ENCODE peak calls at places on chromosomes 4 and X, in six cellular contexts. One of them, this sample, is unnamed.

GRCh38 chr4:12723849-12724447 is 760.2 kb downstream of the RAB28 start:
- DNase-seq in activated gamma-delta T cell treated with Interleukin-2 at 50 U/mL for 16 hours: no peak
- DNase-seq in EL: no peak
- DNase-seq in central memory CD8-positive, alpha-beta T cell: no peak
- DNase-seq in CD4-positive, alpha-beta T cell: no peak
- DNase-seq in amniotic epithelial cell: no peak
- DNase-seq in this sample: no peak

GRCh38 chr4:138897818-138898226 is 117.8 kb upstream of the NOCT start:
- DNase-seq in activated gamma-delta T cell treated with Interleukin-2 at 50 U/mL for 16 hours: no peak
- DNase-seq in EL: peak; percentile 78
- DNase-seq in central memory CD8-positive, alpha-beta T cell: no peak
- DNase-seq in CD4-positive, alpha-beta T cell: no peak
- DNase-seq in amniotic epithelial cell: peak; percentile 96
- DNase-seq in this sample: no peak

GRCh38 chrX:13476384-13476783 is 93.0 kb upstream of the EGFL6 start:
- DNase-seq in activated gamma-delta T cell treated with Interleukin-2 at 50 U/mL for 16 hours: no peak
- DNase-seq in EL: no peak
- DNase-seq in central memory CD8-positive, alpha-beta T cell: no peak
- DNase-seq in CD4-positive, alpha-beta T cell: no peak
- DNase-seq in amniotic epithelial cell: no peak
- DNase-seq in this sample: no peak

GRCh38 chr4:39846135-39846534 is 131.6 kb downstream of the PDS5A start:
- DNase-seq in activated gamma-delta T cell treated with Interleukin-2 at 50 U/mL for 16 hours: no peak
- DNase-seq in EL: peak; percentile 44
- DNase-seq in central memory CD8-positive, alpha-beta T cell: no peak
- DNase-seq in CD4-positive, alpha-beta T cell: no peak
- DNase-seq in amniotic epithelial cell: peak; percentile 17
- DNase-seq in this sample: no peak

GRCh38 chrX:46735625-46736024 is 23.3 kb downstream of the SLC9A7 start:
- DNase-seq in activated gamma-delta T cell treated with Interleukin-2 at 50 U/mL for 16 hours: no peak
- DNase-seq in EL: no peak
- DNase-seq in central memory CD8-positive, alpha-beta T cell: no peak
- DNase-seq in CD4-positive, alpha-beta T cell: no peak
- DNase-seq in amniotic epithelial cell: no peak
- DNase-seq in this sample: no peak

GRCh38 chr4:42167709-42168108 is 15.3 kb upstream of the BEND4 start:
- DNase-seq in activated gamma-delta T cell treated with Interleukin-2 at 50 U/mL for 16 hours: no peak
- DNase-seq in EL: no peak
- DNase-seq in central memory CD8-positive, alpha-beta T cell: no peak
- DNase-seq in CD4-positive, alpha-beta T cell: no peak
- DNase-seq in amniotic epithelial cell: no peak
- DNase-seq in this sample: no peak

GRCh38 chr4:110418641-110419040 is 57.3 kb upstream of the ENPEP start:
- DNase-seq in activated gamma-delta T cell treated with Interleukin-2 at 50 U/mL for 16 hours: no peak
- DNase-seq in EL: no peak
- DNase-seq in central memory CD8-positive, alpha-beta T cell: no peak
- DNase-seq in CD4-positive, alpha-beta T cell: no peak
- DNase-seq in amniotic epithelial cell: no peak
- DNase-seq in this sample: no peak

GRCh38 chr4:161583549-161583948 is 580.3 kb downstream of the FSTL5 start:
- DNase-seq in activated gamma-delta T cell treated with Interleukin-2 at 50 U/mL for 16 hours: no peak
- DNase-seq in EL: no peak
- DNase-seq in central memory CD8-positive, alpha-beta T cell: no peak
- DNase-seq in CD4-positive, alpha-beta T cell: no peak
- DNase-seq in amniotic epithelial cell: no peak
- DNase-seq in this sample: no peak

GRCh38 chrX:149275836-149276235 is 229.3 kb downstream of the IDS start:
- DNase-seq in activated gamma-delta T cell treated with Interleukin-2 at 50 U/mL for 16 hours: no peak
- DNase-seq in EL: peak; percentile 0
- DNase-seq in central memory CD8-positive, alpha-beta T cell: no peak
- DNase-seq in CD4-positive, alpha-beta T cell: no peak
- DNase-seq in amniotic epithelial cell: no peak
- DNase-seq in this sample: no peak

GRCh38 chr4:48862661-48863060 is 31.8 kb downstream of the OCIAD1 start:
- DNase-seq in activated gamma-delta T cell treated with Interleukin-2 at 50 U/mL for 16 hours: no peak
- DNase-seq in EL: no peak
- DNase-seq in central memory CD8-positive, alpha-beta T cell: no peak
- DNase-seq in CD4-positive, alpha-beta T cell: no peak
- DNase-seq in amniotic epithelial cell: no peak
- DNase-seq in this sample: no peak

GRCh38 chrX:7640392-7640791 is 202.6 kb upstream of the VCX start:
- DNase-seq in activated gamma-delta T cell treated with Interleukin-2 at 50 U/mL for 16 hours: no peak
- DNase-seq in EL: no peak
- DNase-seq in central memory CD8-positive, alpha-beta T cell: no peak
- DNase-seq in CD4-positive, alpha-beta T cell: no peak
- DNase-seq in amniotic epithelial cell: no peak
- DNase-seq in this sample: no peak

GRCh38 chr4:156248921-156249320 is 295.3 kb upstream of the CTSO start:
- DNase-seq in activated gamma-delta T cell treated with Interleukin-2 at 50 U/mL for 16 hours: no peak
- DNase-seq in EL: no peak
- DNase-seq in central memory CD8-positive, alpha-beta T cell: no peak
- DNase-seq in CD4-positive, alpha-beta T cell: no peak
- DNase-seq in amniotic epithelial cell: no peak
- DNase-seq in this sample: no peak

GRCh38 chrX:45623266-45623665 is 422.6 kb upstream of the DIPK2B start:
- DNase-seq in activated gamma-delta T cell treated with Interleukin-2 at 50 U/mL for 16 hours: no peak
- DNase-seq in EL: peak; percentile 87
- DNase-seq in central memory CD8-positive, alpha-beta T cell: no peak
- DNase-seq in CD4-positive, alpha-beta T cell: no peak
- DNase-seq in amniotic epithelial cell: peak; percentile 51
- DNase-seq in this sample: no peak

This sample was measured in ascending aorta.